ENCODE peak calls at places on chromosomes 7 and 10, in seven cellular contexts. P is SK-N-SH, A is K562, V is H1, Y is Panc1, U is HCT116, L is GM12878. R is an unnamed sample.
A peak's percentile ranks its signal among the peaks of the same experiment; 100 is the strongest.

GRCh38 chr7:137539111-137539715 is 195.7 kb upstream of the PTN start:
- DNase-seq in P (no peak), A (no peak), V (no peak), Y (no peak), U (no peak), L (no peak), R (no peak)

GRCh38 chr7:148704189-148704588 is 5.5 kb downstream of the CUL1 start:
- DNase-seq in P (no peak), A (no peak), V (no peak), Y (no peak), U (no peak), L (no peak), R (no peak)

GRCh38 chr7:131403322-131403721 is 75.6 kb downstream of the MKLN1 start:
- DNase-seq in P (no peak), A (no peak), V (no peak), Y (no peak), U (no peak), L (no peak), R (no peak)

GRCh38 chr7:24722386-24723177 is 34.7 kb downstream of the GSDME start:
- DNase-seq in P (peak; percentile 51), A (no peak), V (no peak), Y (no peak), U (no peak), L (no peak), R (no peak)

GRCh38 chr7:84216477-84216876 is 21.9 kb upstream of the SEMA3A start:
- DNase-seq in P (no peak), A (no peak), V (no peak), Y (no peak), U (no peak), L (no peak), R (no peak)

GRCh38 chr7:74606101-74606908 is 51.2 kb upstream of the GTF2I start:
- DNase-seq in P (peak; percentile 89), A (peak; percentile 45), V (no peak), Y (no peak), U (no peak), L (no peak), R (no peak)

GRCh38 chr7:128727239-128727638 is 11.9 kb upstream of the CALU start:
- DNase-seq in P (no peak), A (no peak), V (no peak), Y (no peak), U (no peak), L (no peak), R (no peak)

GRCh38 chr7:114414151-114415053 is at the start of gene FOXP2:
- DNase-seq in P (no peak), A (no peak), V (no peak), Y (no peak), U (no peak), L (no peak), R (peak; percentile 3)

GRCh38 chr10:14302035-14302434 is 28.7 kb downstream of the FRMD4A start:
- DNase-seq in P (no peak), A (no peak), V (no peak), Y (no peak), U (no peak), L (no peak), R (no peak)

GRCh38 chr10:14304029-14304428 is 26.7 kb downstream of the FRMD4A start:
- DNase-seq in P (no peak), A (no peak), V (no peak), Y (no peak), U (no peak), L (no peak), R (no peak)

DNA sequence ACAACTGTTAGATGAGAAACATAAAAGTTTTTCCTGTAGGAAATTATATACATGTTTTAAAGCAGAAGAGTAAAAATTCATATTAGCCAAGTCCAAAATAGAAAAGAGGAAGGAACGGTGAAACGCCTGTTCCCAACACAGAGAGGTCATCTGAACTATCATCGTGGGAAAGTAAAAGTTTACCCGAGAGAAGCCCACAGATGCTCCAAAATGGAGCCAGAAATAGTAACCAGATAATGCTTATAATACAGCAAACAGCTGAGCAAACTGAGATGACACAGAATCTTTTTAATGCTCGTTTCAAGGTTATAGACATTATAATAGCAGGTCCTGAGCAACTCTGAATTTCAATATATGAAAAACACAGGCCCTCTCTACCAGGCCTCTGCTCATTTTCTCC is 24.5 kb downstream of the FRMD4A start:
- DNase-seq in P (no peak), A (no peak), V (no peak), Y (no peak), U (no peak), L (no peak), R (no peak)
- TF ChIP-seq SIN3A in P (no peak), A (no peak), V (no peak), Y (no peak), U (no peak), L (no peak), R (no peak)

DNA sequence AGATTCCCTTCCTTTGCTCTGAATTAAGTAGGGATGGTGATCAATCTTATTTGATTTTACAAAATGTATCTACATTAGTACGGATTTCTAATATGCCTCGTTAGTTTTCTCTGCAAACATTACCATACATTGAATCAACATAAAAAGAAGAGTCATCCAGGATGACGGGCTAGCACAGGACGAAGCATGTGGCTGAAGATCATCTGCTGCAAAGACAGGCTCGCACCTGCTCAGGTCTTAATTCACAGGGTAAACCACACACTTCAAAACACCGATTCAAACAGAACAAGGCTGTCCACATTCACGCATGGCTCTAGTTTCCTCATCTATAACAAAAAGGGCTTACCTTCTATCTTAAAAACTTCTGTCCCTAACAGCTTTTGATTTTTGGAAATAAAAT is 323.0 kb downstream of the PARD3 start:
- DNase-seq in P (no peak), A (no peak), V (no peak), Y (no peak), U (no peak), L (no peak), R (no peak)
- TF ChIP-seq SIN3A in P (no peak), A (no peak), V (no peak), Y (no peak), U (no peak), L (no peak), R (no peak)

GRCh38 chr10:36574212-36574611 is 551.2 kb upstream of the ANKRD30A start:
- DNase-seq in P (no peak), A (no peak), V (no peak), Y (no peak), U (no peak), L (no peak), R (no peak)
- TF ChIP-seq SIN3A in P (no peak), A (no peak), V (no peak), Y (no peak), U (no peak), L (no peak), R (no peak)

DNA sequence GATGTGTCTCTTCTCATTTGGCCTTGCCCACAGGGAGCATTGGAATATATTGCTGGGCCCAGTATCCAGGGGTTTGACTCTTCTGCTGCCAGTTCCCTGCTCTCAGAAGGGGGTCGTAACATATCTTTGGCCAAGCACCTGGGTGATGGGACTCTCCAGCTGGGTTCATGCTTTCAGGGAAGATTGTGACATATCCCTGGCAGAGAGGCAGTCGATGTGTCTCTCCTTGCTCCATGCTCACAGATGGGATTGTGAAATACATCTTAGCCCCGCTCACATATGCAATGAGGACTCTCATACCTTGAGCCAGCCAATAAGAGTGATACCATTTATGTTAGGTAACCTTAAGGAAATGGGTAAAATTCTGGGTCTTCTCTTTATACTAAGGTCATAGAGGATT is 39.2 kb upstream of the ZNF680 start:
- DNase-seq in P (no peak), A (no peak), V (no peak), Y (no peak), U (no peak), L (no peak), R (no peak)
- TF ChIP-seq SIN3A in P (no peak), A (no peak), V (no peak), Y (no peak), U (no peak), L (no peak), R (no peak)

GRCh38 chr10:48887982-48888381 is 51.7 kb downstream of the LRRC18 start:
- DNase-seq in P (no peak), A (no peak), V (no peak), Y (no peak), U (no peak), L (no peak), R (no peak)

GRCh38 chr10:48882881-48883280 is 56.8 kb downstream of the LRRC18 start:
- DNase-seq in P (no peak), A (no peak), V (no peak), Y (no peak), U (no peak), L (no peak), R (no peak)

GRCh38 chr10:48881937-48882336 is 57.7 kb downstream of the LRRC18 start:
- DNase-seq in P (no peak), A (no peak), V (no peak), Y (no peak), U (no peak), L (no peak), R (no peak)

GRCh38 chr10:48884337-48885045 is 55.1 kb downstream of the LRRC18 start:
- DNase-seq in P (no peak), A (no peak), V (no peak), Y (no peak), U (no peak), L (no peak), R (no peak)

DNA sequence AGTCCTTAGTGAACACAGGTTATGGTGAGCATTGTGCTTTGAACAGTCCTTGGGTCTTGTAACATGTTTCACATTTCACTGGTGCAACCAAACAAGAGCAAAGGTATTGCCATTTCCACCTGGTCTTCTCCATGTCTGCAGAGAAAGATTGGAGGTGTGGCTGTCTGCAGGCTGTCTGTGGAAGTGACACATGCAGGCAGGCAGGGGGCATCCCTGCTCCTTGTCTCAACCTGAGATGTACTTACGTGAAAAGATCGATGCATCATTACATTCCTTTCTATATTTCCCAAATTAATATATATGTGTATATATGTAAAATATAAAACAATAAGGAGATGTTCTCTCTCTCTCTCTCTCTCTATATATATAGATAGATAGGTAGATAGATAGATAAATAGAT is 54.3 kb downstream of the LRRC18 start:
- DNase-seq in P (peak; percentile 70), A (peak; percentile 70), V (no peak), Y (no peak), U (peak; percentile 8), L (no peak), R (peak; percentile 3)
- TF ChIP-seq SIN3A in P (no peak), A (no peak), V (no peak), Y (no peak), U (no peak), L (no peak), R (no peak)